ENCODE peak calls at places on chromosomes 5 and 9, in nine cellular contexts. K is GM12878, O is stomach, Y is upper lobe of left lung, W is HepG2, F is transverse colon, E is K562, J is suprapubic skin, T is esophagus muscularis mucosa. X is an unnamed sample.
A peak's percentile ranks its signal among the peaks of the same experiment; 100 is the strongest.

GRCh38 chr9:37938121-37938906 is 34.4 kb upstream of the SLC25A51 start:
- DNase-seq in K (no peak), O (no peak), Y (no peak), W (no peak), F (no peak), E (peak; percentile 32), J (no peak), T (no peak), X (no peak)

GRCh38 chr9:70061776-70062175 is 18.1 kb downstream of the MAMDC2 start:
- DNase-seq in K (no peak), O (no peak), Y (no peak), W (no peak), F (no peak), E (no peak), J (no peak), T (no peak), X (no peak)

GRCh38 chr5:157772077-157772613 is 28.6 kb downstream of the LSM11 start:
- DNase-seq in K (no peak), O (no peak), Y (no peak), W (no peak), F (no peak), E (no peak), J (no peak), T (no peak), X (no peak)

GRCh38 chr5:59874675-59875074 is 18.9 kb downstream of the PDE4D start:
- DNase-seq in K (no peak), O (no peak), Y (no peak), W (no peak), F (no peak), E (no peak), J (no peak), T (no peak), X (no peak)

GRCh38 chr9:133464638-133465037 is 4.9 kb downstream of the CACFD1 start:
- DNase-seq in K (no peak), O (no peak), Y (peak; percentile 72), W (no peak), F (no peak), E (no peak), J (no peak), T (no peak), X (no peak)

GRCh38 chr9:122190597-122191381 is 31.1 kb downstream of the MORN5 start:
- DNase-seq in K (no peak), O (peak; percentile 55), Y (no peak), W (peak; percentile 52), F (no peak), E (no peak), J (no peak), T (no peak), X (no peak)

GRCh38 chr5:1058549-1058945 is 49.9 kb downstream of the NKD2 start:
- DNase-seq in K (no peak), O (no peak), Y (peak; percentile 74), W (no peak), F (no peak), E (no peak), J (no peak), T (no peak), X (no peak)

GRCh38 chr9:122446819-122447484 is 30.8 kb downstream of the OR1J1 start:
- DNase-seq in K (no peak), O (no peak), Y (no peak), W (no peak), F (no peak), E (peak; percentile 81), J (no peak), T (no peak), X (no peak)

GRCh38 chr5:174935854-174936474 is 211.6 kb downstream of the MSX2 start:
- DNase-seq in K (no peak), O (peak; percentile 51), Y (no peak), W (peak; percentile 37), F (peak; percentile 35), E (peak; percentile 53), J (no peak), T (no peak), X (peak; percentile 72)

GRCh38 chr5:60522299-60522915 is 177.6 kb downstream of the DEPDC1B start:
- DNase-seq in K (peak; percentile 87), O (no peak), Y (no peak), W (no peak), F (no peak), E (no peak), J (no peak), T (no peak), X (no peak)

GRCh38 chr9:107190031-107190935 is 92.8 kb upstream of the RAD23B start:
- DNase-seq in K (no peak), O (no peak), Y (no peak), W (peak; percentile 29), F (no peak), E (no peak), J (no peak), T (peak; percentile 74), X (no peak)

GRCh38 chr5:96870094-96871021 is 5.9 kb upstream of the ERAP2 start:
- DNase-seq in K (no peak), O (no peak), Y (no peak), W (no peak), F (no peak), E (no peak), J (no peak), T (peak; percentile 62), X (no peak)

GRCh38 chr5:111719773-111720172 is 37.2 kb downstream of the NREP start:
- DNase-seq in K (no peak), O (no peak), Y (no peak), W (peak; percentile 54), F (no peak), E (no peak), J (no peak), T (no peak), X (no peak)

DNA sequence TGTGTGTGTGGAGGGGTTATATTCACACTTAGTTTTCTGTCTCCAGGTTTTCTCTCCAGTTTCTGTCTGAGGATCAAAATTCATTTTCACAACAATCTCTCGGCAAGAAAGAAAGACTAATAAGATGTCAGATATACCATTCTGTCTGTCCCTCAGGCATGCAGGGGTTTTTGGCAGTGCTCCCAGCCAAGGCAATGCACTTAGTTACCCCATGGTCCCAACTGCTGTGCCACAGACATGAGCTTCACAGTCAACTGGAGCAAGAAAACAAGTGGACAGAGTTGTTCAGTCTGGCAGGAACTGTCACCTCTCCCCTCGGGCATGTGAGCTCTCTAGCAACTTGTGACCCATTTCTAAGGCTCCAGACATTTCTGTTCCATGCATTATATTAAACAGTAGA is 101.7 kb upstream of the LHFPL2 start:
- DNase-seq in K (no peak), O (no peak), Y (no peak), W (no peak), F (no peak), E (no peak), J (no peak), T (no peak), X (no peak)
- TF ChIP-seq EP300 in K (no peak), O (no peak), Y (no peak), W (no peak), F (no peak), E (no peak), J (no peak), T (no peak), X (no peak)

GRCh38 chr5:141557681-141558136 is 61.1 kb downstream of the DIAPH1 start:
- DNase-seq in K (peak; percentile 43), O (peak; percentile 81), Y (no peak), W (peak; percentile 50), F (peak; percentile 83), E (peak; percentile 78), J (peak; percentile 95), T (peak; percentile 98), X (peak; percentile 95)
- TF ChIP-seq POLR2AphosphoS5 in K (no peak), O (peak; percentile 29), Y (peak; percentile 73), W (no peak), F (no peak), E (no peak), J (no peak), T (peak; percentile 80), X (peak; percentile 76)

DNA sequence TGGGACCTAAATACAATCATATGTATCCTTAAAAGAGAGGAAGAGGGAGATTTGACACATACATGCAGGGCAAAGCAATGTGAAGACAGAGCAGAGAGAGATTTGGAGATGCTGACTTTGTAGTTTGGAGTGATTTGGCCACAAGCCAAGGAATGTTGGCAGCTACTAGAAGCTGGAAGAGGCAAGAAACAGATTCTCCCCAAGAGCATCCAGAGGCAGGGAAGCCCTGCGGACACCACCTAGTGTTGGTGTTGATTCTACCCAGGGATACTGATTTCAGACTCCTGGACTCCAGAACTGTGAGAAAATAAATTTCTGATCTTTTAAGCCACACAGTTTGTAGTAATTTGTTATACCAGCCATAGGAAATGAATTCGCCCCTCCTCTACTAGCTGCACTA is 64.9 kb upstream of the OSMR start:
- DNase-seq in K (no peak), O (peak; percentile 53), Y (no peak), W (no peak), F (peak; percentile 42), E (peak; percentile 17), J (peak; percentile 90), T (no peak), X (peak; percentile 86)
- TF ChIP-seq EP300 in K (no peak), O (no peak), Y (no peak), W (no peak), F (no peak), E (no peak), J (no peak), T (no peak), X (no peak)

GRCh38 chr9:34524349-34524748 is 1.6 kb upstream of the ENHO start:
- DNase-seq in K (no peak), O (no peak), Y (no peak), W (no peak), F (no peak), E (no peak), J (no peak), T (no peak), X (peak; percentile 9)

GRCh38 chr9:34520505-34521385 is 2.0 kb downstream of the ENHO start:
- DNase-seq in K (no peak), O (no peak), Y (no peak), W (no peak), F (no peak), E (no peak), J (no peak), T (no peak), X (peak; percentile 41)

GRCh38 chr9:34521406-34522045 is 1.3 kb downstream of the ENHO start:
- DNase-seq in K (no peak), O (no peak), Y (no peak), W (no peak), F (no peak), E (no peak), J (no peak), T (no peak), X (peak; percentile 53)

GRCh38 chr9:34522091-34522887 is 501 bp downstream of the ENHO start:
- DNase-seq in K (no peak), O (no peak), Y (no peak), W (no peak), F (no peak), E (no peak), J (no peak), T (no peak), X (peak; percentile 76)

DNA sequence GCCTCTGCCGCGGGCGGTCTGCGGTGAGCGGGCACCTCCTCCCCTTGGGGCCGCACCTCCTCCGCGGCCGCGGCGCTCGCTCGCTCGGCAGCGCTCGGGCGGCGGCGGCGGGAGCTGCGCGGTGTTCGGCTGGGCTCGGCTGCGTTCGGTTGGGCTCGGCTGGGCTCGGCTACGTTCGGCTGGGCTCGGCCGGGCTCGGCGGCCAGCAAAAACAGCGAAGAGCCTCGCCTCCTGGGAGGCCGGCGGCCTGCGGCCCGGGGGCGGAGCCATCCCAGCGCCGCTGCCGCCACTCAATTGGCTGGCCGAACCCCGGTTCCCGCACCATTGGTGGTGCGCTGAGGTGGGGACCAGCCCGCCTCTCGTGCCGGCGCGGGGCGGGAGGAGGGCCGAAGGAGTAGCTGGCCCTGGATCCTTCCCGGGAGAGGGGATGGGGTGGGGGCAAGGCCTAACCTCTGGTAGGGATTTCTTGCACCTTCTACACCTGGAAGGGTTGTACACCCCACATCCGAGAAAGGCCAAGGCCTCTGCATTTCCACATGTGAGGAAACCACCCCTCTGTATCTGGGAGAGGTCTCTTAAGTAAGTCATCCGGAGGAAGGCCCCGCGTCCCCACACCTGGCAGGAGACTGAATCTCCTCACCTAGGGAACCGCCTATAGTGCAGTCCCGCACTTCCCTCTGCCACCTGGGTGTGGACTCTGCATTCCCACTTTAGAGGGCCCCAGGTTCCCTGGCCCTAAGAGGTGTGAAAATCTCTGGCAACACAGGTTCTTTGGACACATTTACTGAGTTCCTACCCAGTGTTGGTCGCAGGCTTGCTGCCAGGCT is at the start of gene ENHO:
- DNase-seq in K (no peak), O (peak; percentile 90), Y (peak; percentile 99), W (peak; percentile 65), F (peak; percentile 92), E (peak; percentile 85), J (peak; percentile 88), T (peak; percentile 96), X (peak; percentile 93)
- TF ChIP-seq POLR2AphosphoS5 in K (no peak), O (no peak), Y (no peak), W (no peak), F (no peak), E (no peak), J (no peak), T (peak; percentile 40), X (no peak)